ENCODE peak calls at places on chromosome 22, in four cellular contexts. G is neural progenitor cell, O is HCT116, X is mammary epithelial cell. Y is an unnamed sample.

GRCh38 chr22:36145881-36146280 is 14.7 kb downstream of the APOL3 start:
- DNase-seq in G (no peak), O (no peak), X (no peak), Y (no peak)

GRCh38 chr22:28829358-28830181 is 29.2 kb upstream of the XBP1 start:
- DNase-seq in G (peak), O (peak), X (peak), Y (peak)

GRCh38 chr22:34414467-34415440 is 494.5 kb upstream of the LARGE1 start:
- DNase-seq in G (peak), O (peak), X (peak), Y (peak)

GRCh38 chr22:46902998-46903916 is 140.8 kb downstream of the TBC1D22A start:
- DNase-seq in G (peak), O (no peak), X (no peak), Y (no peak)

GRCh38 chr22:38454361-38455062 is 487 bp downstream of the KCNJ4 start:
- DNase-seq in G (peak), O (no peak), X (no peak), Y (no peak)

GRCh38 chr22:38745676-38746460 is 9.9 kb downstream of the SUN2 start:
- DNase-seq in G (no peak), O (no peak), X (no peak), Y (no peak)

GRCh38 chr22:26646158-26646557 is 11.2 kb upstream of the MIAT start:
- DNase-seq in G (no peak), O (no peak), X (no peak), Y (no peak)

GRCh38 chr22:49017769-49018330 is 809.8 kb downstream of the BRD1 start:
- DNase-seq in G (no peak), O (no peak), X (no peak), Y (no peak)

GRCh38 chr22:19879996-19880785 is 25.5 kb upstream of the GNB1L start:
- DNase-seq in G (no peak), O (no peak), X (no peak), Y (no peak)

GRCh38 chr22:48683640-48684039 is 1144.0 kb downstream of the BRD1 start:
- DNase-seq in G (no peak), O (no peak), X (no peak), Y (no peak)

GRCh38 chr22:48948575-48949170 is 879.0 kb downstream of the BRD1 start:
- DNase-seq in G (no peak), O (no peak), X (no peak), Y (no peak)

GRCh38 chr22:17851754-17852153 is 77.5 kb upstream of the BID start:
- DNase-seq in G (no peak), O (no peak), X (no peak), Y (no peak)

GRCh38 chr22:37316875-37317371 is 34.6 kb downstream of the CYTH4 start:
- DNase-seq in G (peak), O (peak), X (peak), Y (peak)

GRCh38 chr22:39314251-39314971 is 5.0 kb downstream of the RPL3 start:
- DNase-seq in G (no peak), O (no peak), X (no peak), Y (no peak)

GRCh38 chr22:29352778-29353177 is 35.6 kb downstream of the AP1B1 start:
- DNase-seq in G (no peak), O (no peak), X (no peak), Y (no peak)

GRCh38 chr22:37343343-37343742 is 61.0 kb downstream of the CYTH4 start:
- DNase-seq in G (no peak), O (no peak), X (no peak), Y (no peak)

DNA sequence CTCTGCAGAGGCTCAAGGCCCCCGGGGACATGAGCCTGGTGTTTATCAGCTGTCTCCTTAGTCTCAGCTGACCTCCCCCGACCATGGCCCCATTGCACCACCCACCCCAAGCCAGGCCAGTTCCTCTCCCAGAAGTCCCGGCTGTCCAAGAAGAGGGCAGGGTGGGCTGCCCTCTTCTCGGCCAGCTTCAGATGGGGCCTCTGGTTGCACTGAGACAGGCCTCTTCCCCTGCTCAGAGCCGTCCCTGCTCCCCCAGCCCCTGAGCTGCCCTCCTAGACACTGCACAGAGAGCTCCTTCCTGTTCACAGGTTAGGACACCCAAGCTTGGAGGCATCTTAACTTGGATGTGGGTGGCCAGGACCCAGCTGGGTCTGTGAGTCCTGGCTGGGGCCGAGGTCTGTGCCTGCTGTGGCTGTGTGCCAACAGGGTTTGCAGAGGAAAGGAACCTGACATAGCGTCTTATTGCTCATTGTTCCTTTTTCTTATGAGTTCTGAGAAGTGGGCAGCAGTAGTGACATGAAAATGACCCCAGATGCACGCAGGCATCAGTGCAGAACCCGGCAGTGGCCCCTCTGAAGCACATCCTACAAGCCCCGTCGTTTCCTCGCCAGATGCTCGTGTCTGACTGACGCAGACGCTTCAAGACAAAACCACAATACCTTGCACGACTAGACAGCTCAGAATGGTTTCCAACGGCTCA is 5.5 kb downstream of the TRABD start:
- DNase-seq in G (no peak), O (no peak), X (no peak), Y (no peak)
- H3K27ac ChIP-seq in G (no peak), O (peak), X (peak), Y (peak)

DNA sequence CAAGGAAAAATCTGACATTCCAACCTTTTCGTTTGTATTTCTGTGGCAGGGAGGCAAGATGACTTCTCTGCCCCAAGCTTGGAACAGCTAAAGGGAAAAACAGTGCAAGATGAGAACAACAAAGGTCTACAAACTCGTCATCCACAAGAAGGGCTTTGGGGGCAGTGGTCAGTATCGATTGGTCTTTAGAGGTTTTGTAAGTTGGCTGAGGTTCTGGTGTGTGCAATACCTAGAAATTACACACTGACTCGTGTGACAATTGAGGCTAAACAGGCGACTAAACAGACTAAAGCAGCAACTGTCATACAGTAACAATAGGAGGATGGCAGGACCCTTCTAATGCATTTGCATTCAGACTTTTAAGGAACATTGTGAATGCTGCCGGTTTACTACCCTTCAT is 994 bp downstream of the DEPDC5 start:
- DNase-seq in G (no peak), O (no peak), X (no peak), Y (no peak)
- H3K4me3 ChIP-seq in G (peak), O (peak), X (peak), Y (peak)

GRCh38 chr22:32376681-32377080 is 19.0 kb downstream of the RFPL3 start:
- DNase-seq in G (no peak), O (no peak), X (no peak), Y (no peak)
- TF ChIP-seq EZH2 in G (no peak), O (no peak), X (no peak), Y (no peak)

GRCh38 chr22:40324468-40325305 is 21.6 kb upstream of the ADSL start:
- DNase-seq in G (no peak), O (no peak), X (no peak), Y (no peak)
- H3K27ac ChIP-seq in G (peak), O (no peak), X (no peak), Y (no peak)

GRCh38 chr22:32802291-32802826 is 854 bp downstream of the TIMP3 start:
- DNase-seq in G (no peak), O (no peak), X (peak), Y (no peak)
- H3K4me3 ChIP-seq in G (peak), O (peak), X (peak), Y (peak)

GRCh38 chr22:45867118-45867905 is 109.7 kb downstream of the WNT7B start:
- DNase-seq in G (peak), O (no peak), X (no peak), Y (no peak)
- TF ChIP-seq EZH2 in G (peak), O (no peak), X (peak), Y (peak)

GRCh38 chr22:42442746-42443145 is 10.5 kb upstream of the NFAM1 start:
- DNase-seq in G (no peak), O (no peak), X (no peak), Y (no peak)

GRCh38 chr22:42450862-42451261 is 18.7 kb upstream of the NFAM1 start:
- DNase-seq in G (no peak), O (no peak), X (no peak), Y (no peak)

GRCh38 chr22:42443240-42444059 is 11.2 kb upstream of the NFAM1 start:
- DNase-seq in G (no peak), O (no peak), X (no peak), Y (no peak)

GRCh38 chr22:42444060-42444904 is 12.1 kb upstream of the NFAM1 start:
- DNase-seq in G (peak), O (peak), X (peak), Y (peak)

DNA sequence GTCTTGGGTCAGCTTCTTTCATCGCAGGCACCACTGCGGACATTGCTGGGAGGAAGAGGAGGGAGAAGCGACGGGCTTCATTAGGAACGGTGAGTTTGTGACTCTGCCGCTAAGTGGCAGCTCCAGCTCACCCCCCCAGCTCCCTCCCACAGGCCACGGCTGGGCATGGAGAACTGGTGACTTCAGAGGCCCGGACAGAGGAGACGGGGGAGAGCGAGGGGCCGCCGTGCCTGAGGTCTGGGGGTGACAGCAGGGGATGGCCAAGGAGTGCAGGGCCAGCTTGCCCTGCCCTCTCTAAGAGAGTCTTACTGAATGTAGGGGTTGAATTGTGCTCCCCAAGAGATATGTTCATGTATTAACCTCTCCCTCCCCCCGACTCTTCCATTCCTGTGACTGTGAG is 13.9 kb upstream of the NFAM1 start:
- DNase-seq in G (no peak), O (no peak), X (no peak), Y (no peak)
- H3K27ac ChIP-seq in G (no peak), O (no peak), X (no peak), Y (no peak)

DNA sequence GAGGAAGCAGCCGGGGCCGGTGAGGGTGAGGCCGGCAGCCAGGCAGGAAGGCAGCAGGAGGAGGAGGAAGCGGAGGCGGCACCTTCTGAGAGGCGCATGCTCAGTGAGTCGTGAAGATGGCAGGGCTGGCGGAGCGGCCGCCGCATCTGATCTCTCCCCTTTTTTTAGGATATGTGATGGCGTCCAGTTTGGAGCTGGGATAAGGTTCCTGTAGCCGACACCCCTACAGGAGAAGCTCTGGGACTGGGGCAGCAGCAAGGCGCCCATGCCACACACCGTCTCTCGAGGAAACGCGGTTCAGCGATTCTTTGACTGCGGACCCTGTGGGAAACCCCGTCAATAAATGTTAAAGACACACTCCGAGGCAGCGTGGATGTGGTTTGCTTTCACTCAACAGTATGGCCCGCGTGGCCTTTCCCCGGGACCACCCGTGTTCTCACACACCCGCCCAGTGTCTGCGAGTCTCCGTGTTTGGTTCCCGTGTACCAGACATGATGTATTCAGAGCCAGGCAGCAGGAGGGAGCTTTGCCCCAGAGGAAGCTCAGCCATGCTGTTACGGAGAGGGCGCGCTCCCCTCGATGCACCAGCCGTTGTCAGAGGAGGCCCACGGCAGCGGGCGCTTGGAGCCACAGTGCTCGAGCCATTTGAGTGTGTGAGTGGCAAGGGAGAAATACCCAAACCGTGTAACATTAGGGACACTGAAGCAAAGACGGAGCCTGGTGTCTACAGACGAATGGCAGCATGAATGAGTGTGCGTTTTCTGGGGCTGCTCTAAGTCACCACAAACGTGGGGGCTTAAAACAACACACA is 27.7 kb upstream of the PARVB start:
- DNase-seq in G (no peak), O (no peak), X (no peak), Y (no peak)
- H3K4me3 ChIP-seq in G (no peak), O (no peak), X (no peak), Y (no peak)

DNA sequence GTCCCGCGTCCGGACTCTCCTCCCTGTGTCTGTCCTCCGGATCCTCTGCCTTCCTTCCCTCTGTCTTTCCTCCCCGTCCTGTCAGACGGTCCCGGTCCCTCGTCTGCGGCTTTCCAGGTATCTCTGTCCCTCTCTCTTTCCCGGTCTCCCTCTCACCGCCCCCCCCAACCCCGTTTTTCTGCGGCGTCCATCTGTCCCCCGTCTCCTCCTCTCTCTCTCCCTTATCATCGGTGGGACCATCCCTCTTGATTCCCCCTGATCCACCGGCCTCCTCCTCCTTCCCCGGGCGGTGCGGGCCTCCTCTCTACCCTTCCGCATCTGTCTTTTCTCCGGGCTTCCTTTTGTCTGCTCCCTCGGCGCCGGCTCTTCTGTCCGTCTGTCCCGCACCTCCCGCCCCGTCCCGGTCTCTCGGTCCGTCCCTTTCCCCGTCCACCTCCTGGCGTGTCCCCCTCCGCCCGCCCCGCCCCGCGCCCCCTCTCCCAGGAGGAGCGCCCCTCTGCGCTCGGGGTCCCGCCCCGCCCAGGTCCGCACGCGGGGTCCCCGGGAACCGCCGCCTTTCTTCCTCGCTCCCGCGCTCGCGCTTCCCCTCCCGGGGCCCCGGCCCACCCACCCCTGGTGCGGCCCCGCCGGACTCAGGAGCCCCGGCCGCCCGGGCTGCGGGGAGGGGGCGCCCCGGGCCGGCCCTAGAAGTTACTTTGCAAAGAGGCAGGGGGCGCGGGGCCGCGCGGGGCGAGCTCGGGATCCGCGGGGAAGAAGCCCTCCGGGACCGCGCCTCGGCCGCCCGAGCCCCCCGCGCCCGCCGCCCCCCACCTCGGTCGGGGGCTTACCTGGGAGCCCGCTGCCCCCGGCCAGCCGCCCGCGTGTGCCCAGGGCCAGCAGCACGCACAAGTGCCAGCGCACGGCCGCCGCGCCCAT is 568 bp downstream of the SCUBE1 start:
- DNase-seq in G (peak), O (no peak), X (no peak), Y (no peak)
- TF ChIP-seq EZH2 in G (peak), O (no peak), X (peak), Y (peak)

DNA sequence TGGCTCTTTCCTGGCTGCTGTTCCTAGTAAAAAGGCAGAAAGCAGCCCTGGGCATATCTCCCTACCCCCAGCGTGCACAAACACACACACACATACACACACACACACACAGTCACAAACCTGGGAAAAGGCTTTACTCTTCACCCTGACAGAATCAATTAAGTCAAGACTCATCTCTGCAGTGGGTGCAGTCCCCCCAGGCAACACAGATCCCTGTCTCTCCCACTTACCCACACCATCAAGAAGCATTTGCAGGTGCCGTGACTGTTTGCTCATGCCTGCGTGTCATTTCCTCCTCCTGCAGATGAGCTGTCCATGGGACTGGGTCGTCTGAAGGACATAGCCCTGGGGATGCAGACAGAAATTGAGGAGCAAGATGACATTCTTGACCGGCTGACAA is 28.6 kb downstream of the SNAP29 start:
- DNase-seq in G (no peak), O (no peak), X (peak), Y (no peak)
- H3K27ac ChIP-seq in G (no peak), O (no peak), X (no peak), Y (no peak)